ENCODE peak calls at places on chromosomes 6 and 20, in ten cellular contexts. One of them, this sample, is unnamed.

GRCh38 chr20:7744411-7744810 is 195.8 kb downstream of the HAO1 start:
- DNase-seq in HTR-8/SVneo: no peak
- DNase-seq in GM23248: peak; percentile 84
- DNase-seq in neural progenitor cell: no peak
- DNase-seq in iris pigment epithelial cell: peak; percentile 83
- DNase-seq in AG09319: no peak
- DNase-seq in stimulated activated CD4-positive, alpha-beta T cell treated with anti-CD3 and anti-CD28 coated beads, Interleukin-1b, Interleukin-23, amount 100 ng/mL, for 4 hours: no peak
- DNase-seq in HT1080: peak; percentile 92
- DNase-seq in HFFc6: peak; percentile 4
- DNase-seq in EH: peak; percentile 50
- DNase-seq in this sample: peak; percentile 47

GRCh38 chr20:56629464-56630085 is 469 bp downstream of the TFAP2C start:
- DNase-seq in HTR-8/SVneo: peak; percentile 57
- DNase-seq in GM23248: peak; percentile 64
- DNase-seq in neural progenitor cell: peak; percentile 57
- DNase-seq in iris pigment epithelial cell: no peak
- DNase-seq in AG09319: no peak
- DNase-seq in stimulated activated CD4-positive, alpha-beta T cell treated with anti-CD3 and anti-CD28 coated beads, Interleukin-1b, Interleukin-23, amount 100 ng/mL, for 4 hours: no peak
- DNase-seq in HT1080: no peak
- DNase-seq in HFFc6: no peak
- DNase-seq in EH: peak; percentile 34
- DNase-seq in this sample: no peak

GRCh38 chr20:31698803-31699718 is 23.6 kb downstream of the BCL2L1 start:
- DNase-seq in HTR-8/SVneo: peak; percentile 95
- DNase-seq in GM23248: peak; percentile 94
- DNase-seq in neural progenitor cell: no peak
- DNase-seq in iris pigment epithelial cell: peak; percentile 99
- DNase-seq in AG09319: peak; percentile 80
- DNase-seq in stimulated activated CD4-positive, alpha-beta T cell treated with anti-CD3 and anti-CD28 coated beads, Interleukin-1b, Interleukin-23, amount 100 ng/mL, for 4 hours: no peak
- DNase-seq in HT1080: peak; percentile 97
- DNase-seq in HFFc6: peak; percentile 90
- DNase-seq in EH: peak; percentile 96
- DNase-seq in this sample: peak; percentile 91

GRCh38 chr6:151716446-151717047 is 90.9 kb upstream of the ESR1 start:
- DNase-seq in HTR-8/SVneo: no peak
- DNase-seq in GM23248: no peak
- DNase-seq in neural progenitor cell: no peak
- DNase-seq in iris pigment epithelial cell: no peak
- DNase-seq in AG09319: no peak
- DNase-seq in stimulated activated CD4-positive, alpha-beta T cell treated with anti-CD3 and anti-CD28 coated beads, Interleukin-1b, Interleukin-23, amount 100 ng/mL, for 4 hours: no peak
- DNase-seq in HT1080: peak; percentile 18
- DNase-seq in HFFc6: no peak
- DNase-seq in EH: peak; percentile 17
- DNase-seq in this sample: no peak

GRCh38 chr20:58716476-58717277 is 24.1 kb downstream of the NPEPL1 start:
- DNase-seq in HTR-8/SVneo: no peak
- DNase-seq in GM23248: no peak
- DNase-seq in neural progenitor cell: peak; percentile 70
- DNase-seq in iris pigment epithelial cell: no peak
- DNase-seq in AG09319: no peak
- DNase-seq in stimulated activated CD4-positive, alpha-beta T cell treated with anti-CD3 and anti-CD28 coated beads, Interleukin-1b, Interleukin-23, amount 100 ng/mL, for 4 hours: no peak
- DNase-seq in HT1080: no peak
- DNase-seq in HFFc6: no peak
- DNase-seq in EH: no peak
- DNase-seq in this sample: no peak

GRCh38 chr20:38034961-38035360 is 1.4 kb downstream of the RPRD1B start:
- DNase-seq in HTR-8/SVneo: no peak
- DNase-seq in GM23248: peak; percentile 51
- DNase-seq in neural progenitor cell: no peak
- DNase-seq in iris pigment epithelial cell: peak; percentile 25
- DNase-seq in AG09319: no peak
- DNase-seq in stimulated activated CD4-positive, alpha-beta T cell treated with anti-CD3 and anti-CD28 coated beads, Interleukin-1b, Interleukin-23, amount 100 ng/mL, for 4 hours: no peak
- DNase-seq in HT1080: no peak
- DNase-seq in HFFc6: no peak
- DNase-seq in EH: peak; percentile 8
- DNase-seq in this sample: no peak

GRCh38 chr6:142448091-142448729 is 146.4 kb downstream of the ADGRG6 start:
- DNase-seq in HTR-8/SVneo: no peak
- DNase-seq in GM23248: no peak
- DNase-seq in neural progenitor cell: no peak
- DNase-seq in iris pigment epithelial cell: no peak
- DNase-seq in AG09319: no peak
- DNase-seq in stimulated activated CD4-positive, alpha-beta T cell treated with anti-CD3 and anti-CD28 coated beads, Interleukin-1b, Interleukin-23, amount 100 ng/mL, for 4 hours: no peak
- DNase-seq in HT1080: no peak
- DNase-seq in HFFc6: no peak
- DNase-seq in EH: no peak
- DNase-seq in this sample: no peak

GRCh38 chr6:23055523-23055922 is 486.2 kb downstream of the HDGFL1 start:
- DNase-seq in HTR-8/SVneo: no peak
- DNase-seq in GM23248: no peak
- DNase-seq in neural progenitor cell: no peak
- DNase-seq in iris pigment epithelial cell: no peak
- DNase-seq in AG09319: no peak
- DNase-seq in stimulated activated CD4-positive, alpha-beta T cell treated with anti-CD3 and anti-CD28 coated beads, Interleukin-1b, Interleukin-23, amount 100 ng/mL, for 4 hours: no peak
- DNase-seq in HT1080: no peak
- DNase-seq in HFFc6: no peak
- DNase-seq in EH: no peak
- DNase-seq in this sample: no peak

GRCh38 chr20:58021481-58021880 is 207.0 kb downstream of the ANKRD60 start:
- DNase-seq in HTR-8/SVneo: no peak
- DNase-seq in GM23248: peak; percentile 42
- DNase-seq in neural progenitor cell: no peak
- DNase-seq in iris pigment epithelial cell: no peak
- DNase-seq in AG09319: no peak
- DNase-seq in stimulated activated CD4-positive, alpha-beta T cell treated with anti-CD3 and anti-CD28 coated beads, Interleukin-1b, Interleukin-23, amount 100 ng/mL, for 4 hours: no peak
- DNase-seq in HT1080: no peak
- DNase-seq in HFFc6: no peak
- DNase-seq in EH: peak; percentile 30
- DNase-seq in this sample: no peak

GRCh38 chr6:52104979-52105378 is 17.6 kb upstream of the PKHD1 start:
- DNase-seq in HTR-8/SVneo: no peak
- DNase-seq in GM23248: no peak
- DNase-seq in neural progenitor cell: no peak
- DNase-seq in iris pigment epithelial cell: no peak
- DNase-seq in AG09319: no peak
- DNase-seq in stimulated activated CD4-positive, alpha-beta T cell treated with anti-CD3 and anti-CD28 coated beads, Interleukin-1b, Interleukin-23, amount 100 ng/mL, for 4 hours: no peak
- DNase-seq in HT1080: no peak
- DNase-seq in HFFc6: no peak
- DNase-seq in EH: peak; percentile 1
- DNase-seq in this sample: no peak

GRCh38 chr6:114344216-114344970 is 1.6 kb upstream of the HS3ST5 start:
- DNase-seq in HTR-8/SVneo: no peak
- DNase-seq in GM23248: no peak
- DNase-seq in neural progenitor cell: no peak
- DNase-seq in iris pigment epithelial cell: no peak
- DNase-seq in AG09319: no peak
- DNase-seq in stimulated activated CD4-positive, alpha-beta T cell treated with anti-CD3 and anti-CD28 coated beads, Interleukin-1b, Interleukin-23, amount 100 ng/mL, for 4 hours: no peak
- DNase-seq in HT1080: no peak
- DNase-seq in HFFc6: no peak
- DNase-seq in EH: no peak
- DNase-seq in this sample: no peak

GRCh38 chr6:149266659-149267058 is 50.9 kb upstream of the TAB2 start:
- DNase-seq in HTR-8/SVneo: no peak
- DNase-seq in GM23248: no peak
- DNase-seq in neural progenitor cell: no peak
- DNase-seq in iris pigment epithelial cell: no peak
- DNase-seq in AG09319: no peak
- DNase-seq in stimulated activated CD4-positive, alpha-beta T cell treated with anti-CD3 and anti-CD28 coated beads, Interleukin-1b, Interleukin-23, amount 100 ng/mL, for 4 hours: no peak
- DNase-seq in HT1080: no peak
- DNase-seq in HFFc6: no peak
- DNase-seq in EH: no peak
- DNase-seq in this sample: no peak